ENCODE peak calls at places on chromosomes 13 and 19, in seven cellular contexts. Y is small intestine, C is AG09309, A is ELR, N is HT1080, W is WTC11, Z is omental fat pad. L is an unnamed sample.
A peak's percentile ranks its signal among the peaks of the same experiment; 100 is the strongest.

GRCh38 chr13:30806784-30807183 is 71.4 kb downstream of the ALOX5AP start:
- DNase-seq in N (peak; percentile 74), A (peak; percentile 87), Z (no peak), Y (peak; percentile 11), W (no peak), C (peak; percentile 47), L (peak; percentile 81)

GRCh38 chr19:18387395-18387794 is 1.4 kb downstream of the GDF15 start:
- DNase-seq in C (no peak), Z (no peak), Y (no peak), N (no peak), A (no peak), W (no peak), L (no peak)

GRCh38 chr19:12847159-12848139 is 9.1 kb downstream of the MAST1 start:
- DNase-seq in A (peak; percentile 90), C (peak; percentile 17), W (peak; percentile 98), Y (peak; percentile 72), Z (peak; percentile 89), N (peak; percentile 80), L (peak; percentile 80)

GRCh38 chr19:4099054-4099764 is 24.7 kb downstream of the MAP2K2 start:
- DNase-seq in C (no peak), Z (no peak), W (no peak), N (no peak), Y (no peak), A (no peak), L (no peak)

GRCh38 chr13:30619731-30620130 is 2.0 kb downstream of the USPL1 start:
- DNase-seq in W (no peak), A (peak; percentile 19), Z (no peak), Y (peak; percentile 39), C (no peak), N (no peak), L (peak; percentile 29)

GRCh38 chr13:64709079-64709478 is 2521.1 kb downstream of the PCDH9 start:
- DNase-seq in Y (no peak), C (no peak), W (no peak), A (no peak), N (no peak), Z (no peak), L (no peak)

GRCh38 chr19:57633832-57634131 is 814 bp downstream of the ZNF211 start:
- DNase-seq in Z (no peak), C (no peak), W (no peak), A (no peak), Y (no peak), N (no peak), L (no peak)

GRCh38 chr19:13172335-13173128 is 22.3 kb downstream of the IER2 start:
- DNase-seq in W (no peak), Z (peak; percentile 90), C (no peak), N (peak; percentile 91), A (peak; percentile 94), Y (peak; percentile 92), L (peak; percentile 82)

GRCh38 chr13:52924241-52925148 is 76.1 kb upstream of the PCDH8 start:
- DNase-seq in W (no peak), A (no peak), C (no peak), Z (no peak), N (no peak), Y (no peak), L (no peak)

GRCh38 chr19:43767818-43768217 is 13.0 kb downstream of the KCNN4 start:
- DNase-seq in N (no peak), Y (no peak), W (no peak), A (no peak), C (no peak), Z (no peak), L (no peak)

GRCh38 chr13:73910733-73911132 is 223.5 kb downstream of the KLF12 start:
- DNase-seq in Z (no peak), Y (no peak), C (no peak), W (no peak), A (no peak), N (no peak), L (no peak)

GRCh38 chr13:43495732-43496131 is 291.0 kb downstream of the ENOX1 start:
- DNase-seq in Y (no peak), Z (no peak), N (no peak), W (no peak), A (no peak), C (no peak), L (no peak)

GRCh38 chr19:11364935-11365334 is 9.5 kb upstream of the SWSAP1 start:
- DNase-seq in Z (no peak), C (no peak), A (no peak), W (no peak), N (no peak), Y (no peak), L (no peak)

GRCh38 chr19:18939922-18940775 is 868 bp downstream of the HOMER3 start:
- DNase-seq in Z (no peak), N (peak; percentile 46), C (no peak), W (peak; percentile 80), A (peak; percentile 77), Y (no peak), L (peak; percentile 46)

GRCh38 chr13:41299316-41300094 is 11.6 kb upstream of the NAA16 start:
- DNase-seq in N (no peak), W (no peak), Y (no peak), C (no peak), Z (no peak), A (no peak), L (no peak)

GRCh38 chr13:46165485-46166220 is 16.3 kb downstream of the LCP1 start:
- DNase-seq in Y (no peak), W (no peak), A (peak; percentile 71), N (peak; percentile 85), Z (no peak), C (no peak), L (no peak)

GRCh38 chr13:92727118-92727517 is 499.5 kb upstream of the GPC6 start:
- DNase-seq in W (no peak), Y (no peak), N (no peak), C (no peak), A (no peak), Z (no peak), L (no peak)

GRCh38 chr13:66021846-66022245 is 1208.3 kb downstream of the PCDH9 start:
- DNase-seq in W (no peak), Z (no peak), C (no peak), N (no peak), A (no peak), Y (no peak), L (no peak)